ENCODE peak calls at places on chromosome 17, in six cellular contexts. One of them, this sample, is unnamed.

GRCh38 chr17:71902931-71903506 is 217.8 kb upstream of the SOX9 start:
- DNase-seq in Panc1: no peak
- DNase-seq in GM23338: no peak
- DNase-seq in A549: no peak
- DNase-seq in HL-60: no peak
- DNase-seq in HepG2: no peak
- DNase-seq in this sample: no peak

GRCh38 chr17:73785466-73785865 is 141.2 kb upstream of the SDK2 start:
- DNase-seq in Panc1: no peak
- DNase-seq in GM23338: no peak
- DNase-seq in A549: no peak
- DNase-seq in HL-60: no peak
- DNase-seq in HepG2: no peak
- DNase-seq in this sample: no peak

GRCh38 chr17:35254107-35254802 is 11.4 kb downstream of the SLFN5 start:
- DNase-seq in Panc1: peak; percentile 59
- DNase-seq in GM23338: no peak
- DNase-seq in A549: peak; percentile 43
- DNase-seq in HL-60: no peak
- DNase-seq in HepG2: peak; percentile 56
- DNase-seq in this sample: no peak

GRCh38 chr17:7436556-7437368 is 1.5 kb downstream of the TMEM102 start:
- DNase-seq in Panc1: peak; percentile 91
- DNase-seq in GM23338: peak; percentile 92
- DNase-seq in A549: peak; percentile 87
- DNase-seq in HL-60: peak; percentile 73
- DNase-seq in HepG2: peak; percentile 30
- DNase-seq in this sample: no peak

GRCh38 chr17:48254896-48255295 is 147.3 kb downstream of the SNX11 start:
- DNase-seq in Panc1: no peak
- DNase-seq in GM23338: peak; percentile 63
- DNase-seq in A549: no peak
- DNase-seq in HL-60: no peak
- DNase-seq in HepG2: no peak
- DNase-seq in this sample: peak; percentile 76

GRCh38 chr17:40021471-40021961 is 6.3 kb downstream of the CSF3 start:
- DNase-seq in Panc1: no peak
- DNase-seq in GM23338: no peak
- DNase-seq in A549: peak; percentile 80
- DNase-seq in HL-60: no peak
- DNase-seq in HepG2: no peak
- DNase-seq in this sample: no peak

GRCh38 chr17:19724501-19725420 is 8.4 kb upstream of the SLC47A2 start:
- DNase-seq in Panc1: no peak
- DNase-seq in GM23338: no peak
- DNase-seq in A549: no peak
- DNase-seq in HL-60: peak; percentile 57
- DNase-seq in HepG2: no peak
- DNase-seq in this sample: no peak

GRCh38 chr17:7714721-7715594 is 2.6 kb upstream of the DNAH2 start:
- DNase-seq in Panc1: no peak
- DNase-seq in GM23338: no peak
- DNase-seq in A549: no peak
- DNase-seq in HL-60: no peak
- DNase-seq in HepG2: no peak
- DNase-seq in this sample: no peak

GRCh38 chr17:21019976-21020575 is 22.7 kb downstream of the USP22 start:
- DNase-seq in Panc1: no peak
- DNase-seq in GM23338: peak; percentile 44
- DNase-seq in A549: no peak
- DNase-seq in HL-60: no peak
- DNase-seq in HepG2: no peak
- DNase-seq in this sample: no peak

GRCh38 chr17:7790150-7790549 is 43.9 kb upstream of the KDM6B start:
- DNase-seq in Panc1: no peak
- DNase-seq in GM23338: no peak
- DNase-seq in A549: no peak
- DNase-seq in HL-60: no peak
- DNase-seq in HepG2: no peak
- DNase-seq in this sample: no peak

GRCh38 chr17:50453901-50454300 is 14.8 kb downstream of the CHAD start:
- DNase-seq in Panc1: no peak
- DNase-seq in GM23338: no peak
- DNase-seq in A549: no peak
- DNase-seq in HL-60: no peak
- DNase-seq in HepG2: no peak
- DNase-seq in this sample: no peak

GRCh38 chr17:31431795-31432658 is 40.6 kb downstream of the RAB11FIP4 start:
- DNase-seq in Panc1: no peak
- DNase-seq in GM23338: no peak
- DNase-seq in A549: no peak
- DNase-seq in HL-60: no peak
- DNase-seq in HepG2: peak; percentile 30
- DNase-seq in this sample: no peak

GRCh38 chr17:55769625-55770000 is 18.8 kb downstream of the PCTP start:
- DNase-seq in Panc1: no peak
- DNase-seq in GM23338: no peak
- DNase-seq in A549: no peak
- DNase-seq in HL-60: no peak
- DNase-seq in HepG2: no peak
- DNase-seq in this sample: no peak

GRCh38 chr17:79026345-79027273 is 2.6 kb downstream of the C1QTNF1 start:
- DNase-seq in Panc1: no peak
- DNase-seq in GM23338: no peak
- DNase-seq in A549: peak; percentile 86
- DNase-seq in HL-60: no peak
- DNase-seq in HepG2: peak; percentile 99
- DNase-seq in this sample: no peak

GRCh38 chr17:69761767-69762321 is 313.2 kb upstream of the KCNJ16 start:
- DNase-seq in Panc1: peak; percentile 61
- DNase-seq in GM23338: peak; percentile 17
- DNase-seq in A549: peak; percentile 77
- DNase-seq in HL-60: no peak
- DNase-seq in HepG2: peak; percentile 9
- DNase-seq in this sample: no peak

GRCh38 chr17:80889231-80889896 is 102.3 kb upstream of the CHMP6 start:
- DNase-seq in Panc1: no peak
- DNase-seq in GM23338: no peak
- DNase-seq in A549: no peak
- DNase-seq in HL-60: no peak
- DNase-seq in HepG2: no peak
- DNase-seq in this sample: no peak

GRCh38 chr17:65564793-65565192 is 3.3 kb upstream of the AXIN2 start:
- DNase-seq in Panc1: no peak
- DNase-seq in GM23338: no peak
- DNase-seq in A549: no peak
- DNase-seq in HL-60: no peak
- DNase-seq in HepG2: peak; percentile 83
- DNase-seq in this sample: no peak

GRCh38 chr17:79951361-79952264 is 84.1 kb downstream of the TBC1D16 start:
- DNase-seq in Panc1: no peak
- DNase-seq in GM23338: no peak
- DNase-seq in A549: no peak
- DNase-seq in HL-60: no peak
- DNase-seq in HepG2: peak; percentile 47
- DNase-seq in this sample: no peak

GRCh38 chr17:64506201-64506575 is at the start of gene DDX5:
- DNase-seq in Panc1: peak; percentile 86
- DNase-seq in GM23338: peak; percentile 98
- DNase-seq in A549: peak; percentile 97
- DNase-seq in HL-60: no peak
- DNase-seq in HepG2: peak; percentile 97
- DNase-seq in this sample: peak; percentile 99

GRCh38 chr17:38743556-38744171 is 4.5 kb downstream of the PCGF2 start:
- DNase-seq in Panc1: no peak
- DNase-seq in GM23338: peak; percentile 59
- DNase-seq in A549: no peak
- DNase-seq in HL-60: no peak
- DNase-seq in HepG2: no peak
- DNase-seq in this sample: no peak

GRCh38 chr17:65042911-65043310 is 13.6 kb downstream of the GNA13 start:
- DNase-seq in Panc1: no peak
- DNase-seq in GM23338: no peak
- DNase-seq in A549: no peak
- DNase-seq in HL-60: no peak
- DNase-seq in HepG2: no peak
- DNase-seq in this sample: no peak

GRCh38 chr17:73347355-73347754 is 35.6 kb upstream of the CDC42EP4 start:
- DNase-seq in Panc1: no peak
- DNase-seq in GM23338: no peak
- DNase-seq in A549: no peak
- DNase-seq in HL-60: no peak
- DNase-seq in HepG2: no peak
- DNase-seq in this sample: no peak

GRCh38 chr17:61660726-61661125 is 69.7 kb upstream of the NACA2 start:
- DNase-seq in Panc1: no peak
- DNase-seq in GM23338: no peak
- DNase-seq in A549: no peak
- DNase-seq in HL-60: no peak
- DNase-seq in HepG2: no peak
- DNase-seq in this sample: no peak

GRCh38 chr17:61659437-61659836 is 68.4 kb upstream of the NACA2 start:
- DNase-seq in Panc1: no peak
- DNase-seq in GM23338: no peak
- DNase-seq in A549: no peak
- DNase-seq in HL-60: no peak
- DNase-seq in HepG2: no peak
- DNase-seq in this sample: no peak

GRCh38 chr17:61661135-61661534 is 70.1 kb upstream of the NACA2 start:
- DNase-seq in Panc1: no peak
- DNase-seq in GM23338: no peak
- DNase-seq in A549: no peak
- DNase-seq in HL-60: no peak
- DNase-seq in HepG2: no peak
- DNase-seq in this sample: no peak

GRCh38 chr17:61658183-61658582 is 67.2 kb upstream of the NACA2 start:
- DNase-seq in Panc1: no peak
- DNase-seq in GM23338: no peak
- DNase-seq in A549: no peak
- DNase-seq in HL-60: no peak
- DNase-seq in HepG2: no peak
- DNase-seq in this sample: no peak

GRCh38 chr17:61662771-61663170 is 71.8 kb upstream of the NACA2 start:
- DNase-seq in Panc1: no peak
- DNase-seq in GM23338: no peak
- DNase-seq in A549: no peak
- DNase-seq in HL-60: no peak
- DNase-seq in HepG2: no peak
- DNase-seq in this sample: no peak
- TF ChIP-seq REST in Panc1: no peak
- TF ChIP-seq REST in GM23338: no peak
- TF ChIP-seq REST in A549: no peak
- TF ChIP-seq REST in HL-60: no peak
- TF ChIP-seq REST in HepG2: no peak
- TF ChIP-seq REST in this sample: no peak

GRCh38 chr17:9287301-9287700 is 266.0 kb downstream of the NTN1 start:
- DNase-seq in Panc1: no peak
- DNase-seq in GM23338: no peak
- DNase-seq in A549: no peak
- DNase-seq in HL-60: no peak
- DNase-seq in HepG2: no peak
- DNase-seq in this sample: no peak

GRCh38 chr17:9292563-9292941 is 271.2 kb downstream of the NTN1 start:
- DNase-seq in Panc1: no peak
- DNase-seq in GM23338: no peak
- DNase-seq in A549: no peak
- DNase-seq in HL-60: no peak
- DNase-seq in HepG2: no peak
- DNase-seq in this sample: no peak

GRCh38 chr17:9294661-9295210 is 273.4 kb downstream of the NTN1 start:
- DNase-seq in Panc1: no peak
- DNase-seq in GM23338: no peak
- DNase-seq in A549: no peak
- DNase-seq in HL-60: peak; percentile 0
- DNase-seq in HepG2: no peak
- DNase-seq in this sample: no peak

GRCh38 chr17:9290226-9290613 is 268.9 kb downstream of the NTN1 start:
- DNase-seq in Panc1: no peak
- DNase-seq in GM23338: no peak
- DNase-seq in A549: no peak
- DNase-seq in HL-60: no peak
- DNase-seq in HepG2: no peak
- DNase-seq in this sample: no peak

GRCh38 chr17:9291912-9292562 is 270.7 kb downstream of the NTN1 start:
- DNase-seq in Panc1: peak; percentile 43
- DNase-seq in GM23338: peak; percentile 60
- DNase-seq in A549: peak; percentile 60
- DNase-seq in HL-60: no peak
- DNase-seq in HepG2: peak; percentile 8
- DNase-seq in this sample: peak; percentile 19
- TF ChIP-seq REST in Panc1: no peak
- TF ChIP-seq REST in GM23338: no peak
- TF ChIP-seq REST in A549: no peak
- TF ChIP-seq REST in HL-60: no peak
- TF ChIP-seq REST in HepG2: no peak
- TF ChIP-seq REST in this sample: no peak

GRCh38 chr17:27466376-27466747 is 10.1 kb downstream of the KSR1 start:
- DNase-seq in Panc1: no peak
- DNase-seq in GM23338: peak; percentile 52
- DNase-seq in A549: no peak
- DNase-seq in HL-60: no peak
- DNase-seq in HepG2: no peak
- DNase-seq in this sample: no peak
- TF ChIP-seq REST in Panc1: no peak
- TF ChIP-seq REST in GM23338: no peak
- TF ChIP-seq REST in A549: no peak
- TF ChIP-seq REST in HL-60: no peak
- TF ChIP-seq REST in HepG2: no peak
- TF ChIP-seq REST in this sample: no peak

GRCh38 chr17:15929941-15930340 is 15.0 kb upstream of the ADORA2B start:
- DNase-seq in Panc1: no peak
- DNase-seq in GM23338: no peak
- DNase-seq in A549: no peak
- DNase-seq in HL-60: no peak
- DNase-seq in HepG2: no peak
- DNase-seq in this sample: no peak

GRCh38 chr17:15934866-15935265 is 10.1 kb upstream of the ADORA2B start:
- DNase-seq in Panc1: no peak
- DNase-seq in GM23338: no peak
- DNase-seq in A549: no peak
- DNase-seq in HL-60: no peak
- DNase-seq in HepG2: no peak
- DNase-seq in this sample: no peak

GRCh38 chr17:15928286-15928785 is 16.6 kb upstream of the ADORA2B start:
- DNase-seq in Panc1: no peak
- DNase-seq in GM23338: no peak
- DNase-seq in A549: no peak
- DNase-seq in HL-60: no peak
- DNase-seq in HepG2: no peak
- DNase-seq in this sample: no peak

GRCh38 chr17:15930426-15930825 is 14.5 kb upstream of the ADORA2B start:
- DNase-seq in Panc1: no peak
- DNase-seq in GM23338: no peak
- DNase-seq in A549: no peak
- DNase-seq in HL-60: no peak
- DNase-seq in HepG2: no peak
- DNase-seq in this sample: no peak

GRCh38 chr17:15931394-15931793 is 13.5 kb upstream of the ADORA2B start:
- DNase-seq in Panc1: no peak
- DNase-seq in GM23338: no peak
- DNase-seq in A549: no peak
- DNase-seq in HL-60: no peak
- DNase-seq in HepG2: no peak
- DNase-seq in this sample: no peak
- TF ChIP-seq REST in Panc1: no peak
- TF ChIP-seq REST in GM23338: no peak
- TF ChIP-seq REST in A549: no peak
- TF ChIP-seq REST in HL-60: no peak
- TF ChIP-seq REST in HepG2: no peak
- TF ChIP-seq REST in this sample: no peak

GRCh38 chr17:44219126-44219635 is 294 bp downstream of the UBTF start:
- DNase-seq in Panc1: no peak
- DNase-seq in GM23338: peak; percentile 80
- DNase-seq in A549: peak; percentile 74
- DNase-seq in HL-60: no peak
- DNase-seq in HepG2: peak; percentile 48
- DNase-seq in this sample: peak; percentile 74
- TF ChIP-seq REST in Panc1: no peak
- TF ChIP-seq REST in GM23338: no peak
- TF ChIP-seq REST in A549: no peak
- TF ChIP-seq REST in HL-60: no peak
- TF ChIP-seq REST in HepG2: no peak
- TF ChIP-seq REST in this sample: peak; percentile 77